ENCODE peak calls at places on chromosomes 5 and 9, in four cellular contexts. F, K, S and L are unnamed samples.

GRCh38 chr9:4196376-4196775 is 103.5 kb downstream of the GLIS3 start:
- DNase-seq in F (no peak), K (no peak), S (no peak), L (no peak)

GRCh38 chr5:6762116-6762515 is 48.9 kb downstream of the TENT4A start:
- DNase-seq in F (no peak), K (no peak), S (peak; percentile 30), L (no peak)

GRCh38 chr5:102713682-102714231 is 41.3 kb upstream of the PAM start:
- DNase-seq in K (no peak), S (no peak), F (no peak), L (no peak)

GRCh38 chr9:132892383-132892782 is 13.7 kb downstream of the SPACA9 start:
- DNase-seq in S (no peak), K (no peak), F (no peak), L (no peak)

GRCh38 chr9:80878556-80878955 is 810.8 kb downstream of the TLE1 start:
- DNase-seq in K (no peak), F (no peak), S (no peak), L (no peak)

GRCh38 chr5:126595486-126596083 is 566 bp upstream of the ALDH7A1 start:
- DNase-seq in F (no peak), S (no peak), K (no peak), L (no peak)

GRCh38 chr9:14423816-14424261 is 109.9 kb upstream of the NFIB start:
- DNase-seq in S (no peak), F (no peak), K (no peak), L (no peak)

GRCh38 chr5:42057254-42057690 is 132.2 kb downstream of the FBXO4 start:
- DNase-seq in S (no peak), F (peak; percentile 48), K (no peak), L (peak; percentile 71)

GRCh38 chr5:1460054-1460682 is 14.9 kb upstream of the SLC6A3 start:
- DNase-seq in K (no peak), F (no peak), S (peak; percentile 33), L (no peak)

GRCh38 chr5:1413611-1414241 is 31.5 kb downstream of the SLC6A3 start:
- DNase-seq in S (peak; percentile 57), K (no peak), F (no peak), L (no peak)

GRCh38 chr5:1535646-1536045 is 11.9 kb upstream of the LPCAT1 start:
- DNase-seq in F (no peak), S (no peak), K (no peak), L (no peak)

GRCh38 chr5:134458234-134458633 is 46.6 kb upstream of the CDKN2AIPNL start:
- DNase-seq in S (peak; percentile 75), K (no peak), F (no peak), L (no peak)

GRCh38 chr9:126503333-126504085 is 110.2 kb upstream of the LMX1B start:
- DNase-seq in F (no peak), K (no peak), S (peak; percentile 61), L (no peak)

GRCh38 chr5:72760259-72760658 is 56.2 kb upstream of the TNPO1 start:
- DNase-seq in S (no peak), K (no peak), F (no peak), L (no peak)

GRCh38 chr5:140673187-140673976 is at the start of gene DND1:
- DNase-seq in F (no peak), K (no peak), S (no peak), L (no peak)
- TF ChIP-seq POLR2A in F (no peak), K (no peak), S (no peak), L (no peak)

GRCh38 chr9:88531920-88532319 is 3.1 kb upstream of the NXNL2 start:
- DNase-seq in S (no peak), K (no peak), F (no peak), L (no peak)
- H3K4me3 ChIP-seq in S (no peak overlapping the region), K (peak overlapping the region; percentile 5), F (peak overlapping the region; percentile 68), L (no peak overlapping the region)

GRCh38 chr9:28293691-28294090 is 720.4 kb upstream of the C9orf72 start:
- DNase-seq in S (no peak), F (no peak), K (no peak), L (no peak)
- H3K27ac ChIP-seq in S (no peak overlapping the region), F (no peak overlapping the region), K (no peak overlapping the region), L (no peak overlapping the region)

GRCh38 chr5:139653616-139654015 is 5.5 kb downstream of the CXXC5 start:
- DNase-seq in K (no peak), S (no peak), F (no peak), L (no peak)

GRCh38 chr5:139651502-139651862 is 3.3 kb downstream of the CXXC5 start:
- DNase-seq in K (no peak), F (peak; percentile 49), S (peak; percentile 64), L (no peak)

GRCh38 chr5:139654464-139654863 is 6.3 kb downstream of the CXXC5 start:
- DNase-seq in K (no peak), F (no peak), S (no peak), L (no peak)

GRCh38 chr5:139651863-139652787 is 4.0 kb downstream of the CXXC5 start:
- DNase-seq in F (peak; percentile 64), K (peak; percentile 84), S (peak; percentile 91), L (peak; percentile 83)

DNA sequence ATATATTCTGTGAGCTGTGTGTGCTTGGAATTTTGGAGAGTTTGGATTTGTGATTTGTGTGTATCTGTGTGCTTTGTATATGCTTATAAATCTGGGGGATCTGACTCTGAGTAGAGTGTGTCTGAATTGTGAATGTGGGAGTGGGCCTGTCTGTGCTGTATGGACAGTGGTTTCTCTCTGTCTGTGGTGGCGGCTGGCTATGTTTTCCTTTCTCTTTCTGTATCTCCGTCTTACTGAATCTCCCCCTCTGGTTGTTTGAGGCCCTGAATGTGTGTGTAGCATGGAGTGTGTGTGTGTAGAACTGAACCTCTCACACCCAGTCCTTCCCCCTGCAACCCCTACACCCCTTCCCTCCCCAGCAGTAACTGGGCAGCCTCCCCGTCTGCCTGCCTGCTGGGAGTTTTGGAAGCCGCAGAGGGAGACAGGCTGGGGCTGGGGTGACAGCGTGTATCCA is 4.7 kb downstream of the CXXC5 start:
- DNase-seq in K (no peak), F (no peak), S (no peak), L (no peak)
- TF ChIP-seq POLR2A in K (no peak), F (no peak), S (no peak), L (no peak)

GRCh38 chr5:112312810-112313209 is 106.3 kb downstream of the EPB41L4A start:
- DNase-seq in F (peak; percentile 23), S (no peak), K (no peak), L (no peak)
- H3K4me3 ChIP-seq in F (no peak overlapping the region), S (no peak overlapping the region), K (no peak overlapping the region), L (no peak overlapping the region)

DNA sequence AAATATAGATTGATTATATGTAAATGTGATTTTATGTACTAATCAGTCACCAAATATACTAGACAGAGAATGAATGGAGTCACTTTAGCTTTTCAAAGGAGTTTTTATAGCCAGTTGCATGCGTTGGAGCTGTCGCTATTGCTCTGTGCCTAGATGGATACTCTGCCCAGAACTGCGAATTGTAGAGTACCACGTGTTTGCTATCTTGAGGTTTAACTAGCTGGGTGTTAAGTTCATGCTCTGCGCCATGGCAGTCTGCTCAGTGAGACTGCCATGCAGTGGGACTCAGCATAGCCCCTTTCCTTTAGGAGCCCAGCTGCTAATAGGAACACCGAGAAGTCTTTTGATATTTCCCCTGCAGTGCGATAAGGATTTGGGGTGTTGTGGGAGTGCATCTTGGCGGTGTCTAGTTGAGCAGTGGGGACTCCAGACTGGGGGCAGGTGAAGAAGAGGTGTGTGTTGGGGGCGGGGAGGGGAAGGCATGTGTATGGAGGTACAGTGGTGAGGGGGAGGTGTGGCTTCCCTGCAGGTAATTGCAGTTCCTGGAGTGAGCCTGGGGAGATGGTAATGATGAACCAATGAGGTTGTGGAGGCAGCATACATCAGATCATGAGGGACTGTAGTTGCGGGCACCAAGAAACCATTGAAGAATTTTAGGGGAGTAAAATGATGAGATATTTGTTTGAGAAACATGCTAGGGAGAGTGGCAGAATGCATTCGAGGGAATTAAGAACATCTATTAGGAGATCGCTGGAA is 118.9 kb downstream of the TRIO start:
- DNase-seq in S (no peak), F (no peak), K (no peak), L (no peak)
- H3K27ac ChIP-seq in S (peak overlapping the region; percentile 6), F (peak overlapping the region; percentile 78), K (no peak overlapping the region), L (no peak overlapping the region)

DNA sequence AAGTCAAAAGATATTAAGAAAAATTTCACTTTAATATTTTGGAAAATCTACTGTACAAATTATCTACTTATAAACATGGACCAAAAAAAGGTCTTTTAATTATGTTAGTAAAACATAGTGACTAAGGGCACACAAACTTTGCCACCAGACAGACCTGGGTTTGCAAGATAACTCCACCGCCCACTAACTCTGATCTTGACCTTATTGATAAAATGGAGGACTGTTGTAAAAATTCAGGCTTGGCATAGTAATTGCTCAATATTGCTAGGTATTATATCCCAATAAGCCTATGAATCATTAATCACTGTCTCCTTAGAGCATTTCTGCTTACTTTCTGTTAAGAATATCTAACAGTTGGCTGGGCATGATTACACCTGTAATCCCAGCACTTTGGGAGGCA is 3.8 kb downstream of the C9orf40 start:
- DNase-seq in K (no peak), S (no peak), F (no peak), L (no peak)
- TF ChIP-seq POLR2A in K (no peak), S (no peak), F (no peak), L (no peak)

DNA sequence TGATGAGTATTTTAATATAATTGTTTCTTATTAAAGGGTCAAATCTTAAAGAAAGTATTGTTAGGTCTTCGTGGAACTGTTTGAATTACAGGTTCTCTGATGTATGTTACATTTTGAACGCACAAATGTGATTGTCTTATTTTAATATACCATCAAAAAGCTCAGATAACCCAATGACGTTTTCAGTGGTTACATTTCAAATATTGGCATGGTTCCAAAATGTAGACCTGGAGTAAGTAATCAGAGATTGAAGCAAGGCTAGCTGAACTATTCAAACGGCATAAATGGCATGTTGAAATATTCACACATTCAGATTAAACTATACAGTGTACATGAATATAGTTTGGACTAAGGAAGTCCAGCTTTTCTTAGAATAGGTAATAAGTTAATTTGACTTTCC is 281.7 kb upstream of the EFNA5 start:
- DNase-seq in K (no peak), F (no peak), S (no peak), L (no peak)
- H3K4me3 ChIP-seq in K (no peak overlapping the region), F (no peak overlapping the region), S (no peak overlapping the region), L (no peak overlapping the region)